ENCODE peak calls at places on chromosomes 1 and 21, in ten cellular contexts. T is glutamatergic neuron, O is A549, B is PC-3, E is lower lobe of right lung, C is neural progenitor cell, Y is astrocyte, X is GM13976, Z is ovary, P is astrocyte of the spinal cord. V is an unnamed sample.

GRCh38 chr21:33924079-33924765 is 8.6 kb upstream of the ATP5PO start:
- DNase-seq in C (peak), T (peak), P (peak), Y (peak), X (peak), E (peak), B (peak), O (peak), Z (peak), V (no peak)

GRCh38 chr1:235588916-235589515 is 60.6 kb downstream of the GNG4 start:
- DNase-seq in P (peak), O (peak), E (no peak), T (no peak), B (peak), Y (peak), Z (peak), C (peak), X (no peak), V (no peak)

GRCh38 chr21:42913461-42913860 is 12.0 kb downstream of the ERVH48-1 start:
- DNase-seq in X (no peak), T (no peak), P (no peak), B (no peak), Z (no peak), E (no peak), Y (no peak), O (no peak), C (no peak), V (no peak)

GRCh38 chr1:90732136-90732535 is 15.0 kb upstream of the BARHL2 start:
- DNase-seq in Y (no peak), T (no peak), B (no peak), E (no peak), P (no peak), X (no peak), O (no peak), Z (no peak), C (peak), V (no peak)

GRCh38 chr1:168234846-168235547 is 9.2 kb downstream of the SFT2D2 start:
- DNase-seq in Z (no peak), Y (peak), O (peak), E (no peak), C (peak), B (peak), X (peak), P (peak), T (peak), V (no peak)

GRCh38 chr1:23274134-23274505 is 56.8 kb upstream of the HTR1D start:
- DNase-seq in C (no peak), P (no peak), Y (no peak), E (no peak), X (no peak), B (no peak), T (no peak), O (no peak), Z (no peak), V (no peak)

GRCh38 chr1:8455700-8456305 is 137.9 kb downstream of the SLC45A1 start:
- DNase-seq in Y (peak), C (no peak), X (no peak), T (no peak), E (peak), B (no peak), P (no peak), Z (no peak), O (no peak), V (no peak)

GRCh38 chr1:30911061-30911954 is 2.8 kb upstream of the SDC3 start:
- DNase-seq in Y (peak), C (peak), P (peak), E (peak), O (peak), X (peak), T (peak), Z (peak), B (peak), V (peak)

GRCh38 chr1:201647094-201647493 is 108.2 kb downstream of the NAV1 start:
- DNase-seq in T (no peak), Y (no peak), P (no peak), X (no peak), B (no peak), O (no peak), E (no peak), Z (no peak), C (no peak), V (no peak)

GRCh38 chr21:45301521-45302081 is 13.9 kb upstream of the POFUT2 start:
- DNase-seq in Y (no peak), E (peak), Z (no peak), P (no peak), O (no peak), X (no peak), T (no peak), C (no peak), B (no peak), V (peak)

GRCh38 chr1:25677193-25677773 is 60.7 kb downstream of the MAN1C1 start:
- DNase-seq in C (no peak), Y (no peak), E (no peak), B (no peak), T (no peak), X (no peak), P (no peak), Z (no peak), O (no peak), V (no peak)

GRCh38 chr1:180691322-180691721 is 59.5 kb downstream of the XPR1 start:
- DNase-seq in E (no peak), P (no peak), Z (no peak), X (no peak), Y (peak), B (peak), C (peak), T (no peak), O (no peak), V (no peak)

GRCh38 chr21:43921979-43922945 is 57.2 kb downstream of the AGPAT3 start:
- DNase-seq in O (no peak), X (peak), Y (peak), E (no peak), Z (peak), T (no peak), C (no peak), P (no peak), B (no peak), V (peak)

GRCh38 chr1:82625562-82625961 is 824.8 kb downstream of the ADGRL2 start:
- DNase-seq in C (no peak), O (no peak), E (no peak), Y (no peak), T (no peak), P (peak), B (no peak), X (no peak), Z (no peak), V (no peak)

GRCh38 chr21:45152265-45152746 is 77.9 kb downstream of the ADARB1 start:
- DNase-seq in Y (peak), Z (no peak), B (no peak), T (peak), X (peak), O (no peak), P (peak), E (peak), C (peak), V (no peak)

GRCh38 chr1:212153635-212154034 is 118.1 kb downstream of the DTL start:
- DNase-seq in C (no peak), T (no peak), O (no peak), Z (no peak), E (no peak), X (no peak), B (no peak), P (no peak), Y (no peak), V (no peak)

GRCh38 chr1:229368347-229368746 is 25.5 kb upstream of the CCSAP start:
- DNase-seq in P (no peak), Y (no peak), Z (no peak), T (no peak), O (no peak), C (no peak), E (no peak), X (no peak), B (no peak), V (no peak)

GRCh38 chr1:193549067-193549466 is 362.7 kb upstream of the B3GALT2 start:
- DNase-seq in Z (no peak), T (no peak), O (no peak), P (no peak), E (no peak), C (no peak), B (no peak), Y (no peak), X (no peak), V (no peak)

GRCh38 chr1:43008425-43009108 is 49.9 kb upstream of the SLC2A1 start:
- DNase-seq in T (no peak), X (no peak), Z (no peak), Y (no peak), E (no peak), C (peak), O (peak), P (peak), B (no peak), V (no peak)

GRCh38 chr1:151408891-151409290 is 9.5 kb downstream of the PSMB4 start:
- DNase-seq in X (no peak), Z (no peak), B (no peak), O (no peak), C (no peak), E (no peak), Y (no peak), P (no peak), T (no peak), V (no peak)

GRCh38 chr1:218617986-218618385 is 272.9 kb downstream of the TGFB2 start:
- DNase-seq in C (no peak), Z (no peak), E (no peak), Y (peak), P (no peak), B (no peak), O (no peak), T (no peak), X (no peak), V (no peak)

GRCh38 chr21:46226920-46227599 is 1.5 kb downstream of the LSS start:
- DNase-seq in T (no peak), C (no peak), B (no peak), Z (no peak), O (no peak), Y (peak), E (no peak), X (peak), P (peak), V (no peak)

GRCh38 chr1:203165101-203165799 is 10.4 kb downstream of the MYBPH start:
- DNase-seq in B (no peak), Y (no peak), T (no peak), O (no peak), E (peak), Z (no peak), C (no peak), P (no peak), X (no peak), V (no peak)

GRCh38 chr1:50348449-50349241 is 74.6 kb downstream of the DMRTA2 start:
- DNase-seq in Y (peak), B (peak), P (peak), O (peak), C (peak), E (no peak), X (peak), Z (peak), T (peak), V (no peak)

GRCh38 chr1:2602311-2602835 is 15.8 kb downstream of the PRXL2B start:
- DNase-seq in X (no peak), P (no peak), T (no peak), Z (no peak), Y (no peak), O (no peak), C (no peak), B (no peak), E (no peak), V (no peak)

GRCh38 chr1:245184791-245185190 is 30.0 kb downstream of the KIF26B start:
- DNase-seq in B (no peak), O (no peak), Y (no peak), E (no peak), Z (no peak), X (no peak), T (no peak), P (no peak), C (no peak), V (no peak)

GRCh38 chr1:44684525-44684924 is 10.0 kb downstream of the ARMH1 start:
- DNase-seq in Z (no peak), Y (no peak), B (no peak), E (no peak), X (peak), T (no peak), O (no peak), P (no peak), C (no peak), V (peak)

GRCh38 chr1:115233598-115233997 is 104.5 kb downstream of the NGF start:
- DNase-seq in E (no peak), Y (no peak), C (no peak), B (no peak), O (no peak), Z (no peak), X (no peak), P (no peak), T (no peak), V (no peak)

DNA sequence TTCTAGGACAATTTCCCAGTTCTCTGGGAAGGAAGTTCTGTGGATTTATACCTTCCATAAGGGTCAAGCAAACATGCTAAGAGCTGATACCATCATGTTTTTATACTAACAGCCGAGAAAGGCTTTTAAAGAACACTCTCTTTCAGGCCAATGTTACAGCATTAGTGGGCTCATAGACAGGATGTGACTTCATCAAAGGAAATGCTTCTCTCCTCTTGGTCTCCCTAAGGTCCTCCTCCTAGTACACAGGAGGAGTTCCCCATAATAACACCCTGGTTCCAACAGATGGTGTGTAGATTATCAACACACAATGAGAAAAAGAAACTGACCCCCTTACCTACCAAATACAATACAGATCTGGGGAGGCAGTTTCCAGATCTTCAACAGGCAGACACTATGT is 26.7 kb upstream of the GLIS1 start:
- DNase-seq in Y (peak), O (no peak), B (no peak), Z (no peak), P (peak), T (no peak), X (no peak), E (no peak), C (no peak), V (no peak)
- TF ChIP-seq CTCF in Y (no peak), O (no peak), B (no peak), Z (no peak), P (no peak), T (no peak), X (no peak), E (no peak), C (no peak), V (no peak)

DNA sequence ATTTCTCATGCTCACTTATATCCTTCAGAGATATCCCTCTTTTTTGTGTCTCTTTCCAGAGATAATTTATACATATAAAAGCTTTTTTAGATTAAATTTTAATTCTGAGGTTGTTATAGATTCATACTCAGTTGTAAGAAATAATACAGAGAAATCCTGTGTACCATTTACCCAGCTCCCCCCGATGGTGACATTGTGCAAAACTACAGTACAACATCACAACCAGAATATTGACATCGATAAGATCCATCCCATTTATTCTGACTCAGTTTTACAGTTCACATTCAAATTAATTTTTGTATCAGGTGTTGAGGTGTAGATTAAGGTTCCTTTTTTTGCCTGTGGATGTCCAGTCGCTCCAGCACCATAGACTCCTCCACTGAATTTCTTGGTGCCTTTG is 14.3 kb downstream of the DMRTB1 start:
- DNase-seq in X (no peak), T (no peak), O (no peak), E (no peak), Z (no peak), C (no peak), P (peak), B (peak), Y (no peak), V (no peak)
- TF ChIP-seq CTCF in X (no peak), T (peak), O (no peak), E (no peak), Z (no peak), C (peak), P (peak), B (peak), Y (peak), V (peak)

GRCh38 chr1:110494036-110494435 is 24.9 kb downstream of the KCNA10 start:
- DNase-seq in C (no peak), P (no peak), Y (no peak), X (no peak), E (no peak), T (no peak), Z (no peak), B (no peak), O (no peak), V (no peak)

GRCh38 chr1:110494522-110495406 is 24.2 kb downstream of the KCNA10 start:
- DNase-seq in O (no peak), E (no peak), Z (no peak), B (no peak), X (no peak), T (no peak), P (no peak), C (peak), Y (no peak), V (no peak)

GRCh38 chr1:110493059-110493458 is 25.9 kb downstream of the KCNA10 start:
- DNase-seq in T (no peak), Z (no peak), C (no peak), Y (no peak), X (no peak), P (no peak), E (no peak), B (no peak), O (no peak), V (no peak)

GRCh38 chr1:110498270-110498669 is 20.7 kb downstream of the KCNA10 start:
- DNase-seq in O (no peak), C (no peak), E (no peak), Z (no peak), B (no peak), X (no peak), Y (no peak), P (no peak), T (no peak), V (no peak)

DNA sequence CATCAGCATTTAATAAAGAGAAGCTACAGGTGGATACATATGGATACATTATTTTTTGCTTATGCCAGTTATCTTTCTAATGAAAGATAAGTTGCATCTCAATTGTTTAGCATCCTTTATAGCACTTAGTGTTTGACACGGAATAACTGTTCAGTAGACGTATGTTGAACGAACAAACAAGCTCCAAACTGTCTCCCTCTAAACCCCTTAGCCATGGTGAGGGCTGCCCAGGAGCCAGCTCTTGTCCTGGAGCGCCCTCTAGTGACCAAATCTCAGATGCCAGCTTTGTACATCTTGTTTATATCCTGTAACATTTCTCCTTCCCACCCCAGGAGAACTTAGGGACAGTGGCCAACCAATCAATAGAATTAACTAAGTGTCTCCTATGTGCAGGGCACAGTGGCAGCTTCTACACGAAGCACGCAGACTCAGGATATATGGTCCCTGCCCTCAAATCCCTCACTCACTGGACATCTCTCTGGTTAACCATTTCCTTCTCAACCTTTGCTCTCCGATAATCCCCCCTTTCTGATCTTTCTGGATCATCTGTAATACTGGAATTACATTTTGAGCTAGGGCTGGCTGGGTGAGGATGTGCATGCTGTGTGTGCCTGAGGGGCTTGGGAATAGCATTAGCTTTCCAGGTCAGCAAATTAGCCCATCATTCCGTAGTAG is 22.9 kb downstream of the KCNA10 start:
- DNase-seq in O (peak), Y (peak), Z (peak), E (peak), C (peak), P (peak), B (peak), X (peak), T (peak), V (no peak)
- TF ChIP-seq CTCF in O (peak), Y (peak), Z (peak), E (peak), C (peak), P (peak), B (peak), X (peak), T (peak), V (peak)

GRCh38 chr1:228082975-228083870 is 715 bp downstream of the ARF1 start:
- DNase-seq in Z (peak), P (no peak), C (peak), E (peak), X (no peak), O (no peak), Y (no peak), B (peak), T (peak), V (peak)

GRCh38 chr1:228082260-228082974 is at the start of gene ARF1:
- DNase-seq in B (peak), Y (peak), Z (peak), T (peak), E (peak), X (peak), C (peak), O (peak), P (peak), V (peak)

GRCh38 chr1:228084797-228085196 is 2.3 kb downstream of the ARF1 start:
- DNase-seq in C (no peak), E (peak), Y (no peak), X (no peak), Z (no peak), O (no peak), T (no peak), P (no peak), B (no peak), V (no peak)

GRCh38 chr1:228084325-228084724 is 1.8 kb downstream of the ARF1 start:
- DNase-seq in B (peak), O (no peak), E (peak), T (no peak), C (no peak), X (no peak), Y (peak), Z (no peak), P (peak), V (no peak)

DNA sequence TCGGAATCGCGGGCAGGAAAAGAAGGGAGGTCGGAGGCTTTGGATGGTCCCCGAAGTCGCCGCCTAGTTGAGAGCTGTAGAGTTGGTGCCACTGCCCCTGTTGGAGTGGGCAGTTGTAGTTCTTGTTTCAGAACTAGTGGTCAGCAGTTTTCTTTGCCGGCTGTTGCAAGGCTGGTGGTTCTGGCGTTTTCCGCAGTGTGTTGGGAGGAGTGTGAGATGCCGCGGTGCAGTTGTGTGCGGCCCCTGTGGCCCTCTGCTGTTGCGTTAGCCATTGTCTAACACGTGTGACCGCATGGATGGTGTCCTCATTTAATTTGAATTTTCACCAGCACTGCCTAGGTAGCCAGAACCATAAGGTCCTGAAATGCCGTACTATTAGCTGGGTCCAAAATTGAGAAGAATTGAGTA is 1.4 kb downstream of the ARF1 start:
- DNase-seq in O (no peak), E (peak), X (no peak), B (peak), Z (no peak), P (peak), T (no peak), Y (no peak), C (peak), V (no peak)
- TF ChIP-seq CTCF in O (no peak), E (peak), X (no peak), B (peak), Z (no peak), P (no peak), T (no peak), Y (no peak), C (peak), V (peak)

GRCh38 chr1:196734460-196734859 is 40.2 kb upstream of the CFHR3 start:
- DNase-seq in B (no peak), Z (no peak), O (no peak), E (no peak), Y (no peak), T (no peak), P (no peak), C (no peak), X (no peak), V (no peak)

GRCh38 chr1:196734006-196734405 is 40.6 kb upstream of the CFHR3 start:
- DNase-seq in C (no peak), X (no peak), B (no peak), E (no peak), P (no peak), Y (no peak), T (no peak), O (no peak), Z (no peak), V (no peak)

GRCh38 chr1:196733091-196733970 is 41.3 kb upstream of the CFHR3 start:
- DNase-seq in C (no peak), E (peak), Y (no peak), Z (no peak), X (no peak), O (no peak), T (no peak), P (peak), B (no peak), V (no peak)

GRCh38 chr1:196732526-196732925 is 42.1 kb upstream of the CFHR3 start:
- DNase-seq in X (no peak), C (peak), P (no peak), B (no peak), E (no peak), Y (no peak), T (no peak), Z (no peak), O (no peak), V (no peak)
- TF ChIP-seq CTCF in X (no peak), C (peak), P (peak), B (peak), E (no peak), Y (peak), T (no peak), Z (no peak), O (no peak), V (peak)

GRCh38 chr1:205832326-205832751 is 17.6 kb downstream of the PM20D1 start:
- DNase-seq in B (no peak), C (no peak), P (no peak), O (no peak), X (no peak), T (peak), E (no peak), Z (no peak), Y (no peak), V (no peak)
- TF ChIP-seq CTCF in B (no peak), C (no peak), P (no peak), O (no peak), X (no peak), T (no peak), E (no peak), Z (no peak), Y (no peak), V (no peak)